ENCODE peak calls at places on chromosome 15, in four cellular contexts. M is HepG2, T is SK-N-SH, I is GM12878. H is an unnamed sample.

GRCh38 chr15:61479601-61480000 is 250.5 kb upstream of the RORA start:
- DNase-seq in I (no peak), T (no peak), M (no peak), H (no peak)

GRCh38 chr15:42232606-42233005 is 24.5 kb upstream of the VPS39 start:
- DNase-seq in M (no peak), I (no peak), T (no peak), H (no peak)

GRCh38 chr15:98824595-98824994 is 176.3 kb downstream of the IGF1R start:
- DNase-seq in M (no peak), I (no peak), T (no peak), H (no peak)

GRCh38 chr15:89898628-89899302 is 5.0 kb upstream of the AP3S2 start:
- DNase-seq in M (peak; percentile 77), T (peak; percentile 74), I (no peak), H (peak; percentile 95)

GRCh38 chr15:98651581-98652220 is 3.4 kb downstream of the IGF1R start:
- DNase-seq in M (no peak), I (no peak), T (no peak), H (no peak)

GRCh38 chr15:73375755-73376305 is 7.1 kb upstream of the HCN4 start:
- DNase-seq in I (no peak), T (peak; percentile 71), M (no peak), H (no peak)

GRCh38 chr15:42608110-42608531 is 32.7 kb downstream of the STARD9 start:
- DNase-seq in I (peak; percentile 71), M (no peak), T (no peak), H (no peak)

GRCh38 chr15:75666823-75667501 is 19.2 kb downstream of the SNX33 start:
- DNase-seq in M (peak; percentile 37), I (no peak), T (no peak), H (peak; percentile 96)

GRCh38 chr15:62469874-62470688 is 305.0 kb upstream of the C2CD4B start:
- DNase-seq in M (peak; percentile 12), T (no peak), I (no peak), H (no peak)

GRCh38 chr15:65056868-65057548 is 10.8 kb downstream of the RASL12 start:
- DNase-seq in I (no peak), M (peak; percentile 96), T (peak; percentile 12), H (peak; percentile 76)

GRCh38 chr15:51202783-51203182 is 108.1 kb upstream of the TNFAIP8L3 start:
- DNase-seq in M (no peak), T (no peak), I (no peak), H (no peak)

GRCh38 chr15:99076555-99077308 is 28.1 kb upstream of the SYNM start:
- DNase-seq in T (peak; percentile 74), I (peak; percentile 74), M (peak; percentile 67), H (peak; percentile 91)

GRCh38 chr15:91202510-91202909 is 102.5 kb downstream of the SV2B start:
- DNase-seq in M (no peak), T (no peak), I (no peak), H (no peak)

GRCh38 chr15:45669422-45669821 is 34.6 kb downstream of the SQOR start:
- DNase-seq in I (no peak), M (no peak), T (no peak), H (no peak)

GRCh38 chr15:74863239-74864056 is 9.7 kb downstream of the SCAMP2 start:
- DNase-seq in M (no peak), T (no peak), I (no peak), H (no peak)

GRCh38 chr15:63861946-63862517 is 28.3 kb upstream of the HERC1 start:
- DNase-seq in M (no peak), I (no peak), T (no peak), H (no peak)

GRCh38 chr15:57345584-57345983 is 30.7 kb upstream of the CGNL1 start:
- DNase-seq in T (peak; percentile 24), I (no peak), M (peak; percentile 54), H (peak; percentile 34)

GRCh38 chr15:39417351-39417750 is 163.5 kb upstream of the THBS1 start:
- DNase-seq in M (no peak), I (no peak), T (no peak), H (no peak)

GRCh38 chr15:31352911-31353811 is 26.5 kb downstream of the KLF13 start:
- DNase-seq in M (no peak), I (peak; percentile 83), T (peak; percentile 81), H (no peak)

GRCh38 chr15:57306944-57307411 is 69.3 kb upstream of the CGNL1 start:
- DNase-seq in T (no peak), M (no peak), I (no peak), H (no peak)

GRCh38 chr15:89196994-89197393 is 24.4 kb downstream of the RLBP1 start:
- DNase-seq in M (peak; percentile 15), I (no peak), T (no peak), H (no peak)

GRCh38 chr15:62528505-62528904 is 363.4 kb upstream of the C2CD4B start:
- DNase-seq in M (no peak), T (no peak), I (no peak), H (no peak)

GRCh38 chr15:62591842-62592838 is 427.1 kb upstream of the C2CD4B start:
- DNase-seq in I (no peak), M (peak; percentile 13), T (no peak), H (no peak)

GRCh38 chr15:46293550-46293949 is 658.7 kb downstream of the SQOR start:
- DNase-seq in I (no peak), M (no peak), T (no peak), H (no peak)

GRCh38 chr15:70291696-70292510 is 194.2 kb upstream of the TLE3 start:
- DNase-seq in I (no peak), T (no peak), M (no peak), H (no peak)

GRCh38 chr15:57158589-57158988 is 217.7 kb upstream of the CGNL1 start:
- DNase-seq in M (no peak), T (peak; percentile 9), I (no peak), H (no peak)

GRCh38 chr15:63522143-63522531 is 17.7 kb downstream of the USP3 start:
- DNase-seq in M (no peak), I (no peak), T (no peak), H (no peak)

GRCh38 chr15:73849641-73850040 is 23.7 kb upstream of the TBC1D21 start:
- DNase-seq in I (no peak), T (no peak), M (no peak), H (no peak)

GRCh38 chr15:84099181-84099580 is 136.4 kb upstream of the GOLGA6L4 start:
- DNase-seq in M (no peak), I (peak; percentile 55), T (no peak), H (no peak)
- TF ChIP-seq PBX3 in M (no peak), I (no peak), T (peak; percentile 59), H (no peak)

DNA sequence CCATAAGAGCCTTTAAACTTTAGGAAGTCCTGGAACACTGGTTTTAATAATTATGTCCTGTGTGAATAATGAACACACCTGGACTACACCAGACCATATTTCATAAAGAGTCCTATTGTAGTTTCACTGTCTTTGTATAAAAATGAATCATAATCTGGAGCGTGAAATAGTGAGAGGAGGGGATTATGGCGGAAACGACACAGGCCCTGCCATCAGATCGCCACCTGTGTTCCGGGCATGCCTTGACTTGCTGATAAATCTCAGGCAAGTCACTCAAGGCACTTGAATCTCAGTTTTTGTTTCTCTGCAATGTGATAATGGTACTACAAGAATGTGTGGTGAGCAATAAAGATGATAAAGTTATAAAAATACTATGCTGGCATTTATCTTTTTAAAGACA is 995.5 kb downstream of the MCTP2 start:
- DNase-seq in M (no peak), T (no peak), I (no peak), H (no peak)
- TF ChIP-seq PBX3 in M (no peak), T (no peak), I (no peak), H (no peak)

GRCh38 chr15:67241132-67241855 is 13.2 kb downstream of the AAGAB start:
- DNase-seq in I (peak; percentile 80), M (no peak), T (no peak), H (no peak)

GRCh38 chr15:67242665-67243064 is 11.8 kb downstream of the AAGAB start:
- DNase-seq in M (no peak), T (no peak), I (no peak), H (no peak)

GRCh38 chr15:67244966-67245478 is 9.4 kb downstream of the AAGAB start:
- DNase-seq in T (no peak), M (no peak), I (no peak), H (no peak)

GRCh38 chr15:67240235-67241131 is 14.0 kb downstream of the AAGAB start:
- DNase-seq in M (peak; percentile 13), I (peak; percentile 8), T (peak; percentile 57), H (peak; percentile 57)
- TF ChIP-seq PBX3 in M (no peak), I (no peak), T (no peak), H (no peak)

GRCh38 chr15:77069521-77070121 is 1.3 kb downstream of the TSPAN3 start:
- DNase-seq in T (no peak), M (no peak), I (no peak), H (peak; percentile 50)
- TF ChIP-seq PBX3 in T (no peak), M (no peak), I (no peak), H (no peak)

GRCh38 chr15:36898522-36899126 is 201.7 kb downstream of the MEIS2 start:
- DNase-seq in T (no peak), I (no peak), M (peak; percentile 15), H (no peak)
- TF ChIP-seq PBX3 in T (no peak), I (no peak), M (no peak), H (no peak)

DNA sequence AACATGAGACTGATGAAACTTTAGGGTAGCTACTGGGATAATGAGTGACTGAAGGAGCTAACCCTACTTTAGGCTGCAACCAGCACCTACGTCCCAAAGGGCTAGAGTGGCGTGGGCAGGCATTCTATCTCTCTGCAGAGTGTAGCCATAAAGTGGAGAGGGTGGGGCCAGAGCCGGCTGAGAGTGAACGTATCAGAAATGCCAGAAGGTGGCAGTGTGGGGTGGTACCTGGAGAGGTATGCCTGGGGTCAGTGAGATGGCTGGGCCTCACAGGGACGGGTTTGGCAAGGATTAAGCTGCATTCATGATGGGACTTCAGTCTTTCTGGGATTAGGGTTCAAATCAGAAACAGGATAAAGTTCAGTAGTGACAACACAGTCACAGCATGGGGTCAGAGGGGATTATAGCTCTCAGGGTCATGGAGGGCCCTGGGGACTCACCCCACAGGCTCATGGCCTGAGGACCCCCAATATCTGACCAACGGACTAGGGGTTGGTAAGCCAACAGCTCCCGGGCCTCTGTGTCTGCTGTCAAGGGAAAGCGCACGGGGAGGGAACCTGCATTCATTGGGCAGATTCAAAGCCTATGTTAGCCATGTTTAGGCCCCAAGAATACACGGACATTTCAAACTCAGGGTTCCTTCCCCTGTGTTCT is 86.5 kb upstream of the FOXB1 start:
- DNase-seq in I (peak; percentile 8), M (peak; percentile 50), T (peak; percentile 49), H (peak; percentile 61)
- TF ChIP-seq PBX3 in I (no peak), M (no peak), T (no peak), H (no peak)

GRCh38 chr15:35738370-35738769 is 192.4 kb upstream of the DPH6 start:
- DNase-seq in T (no peak), I (no peak), M (no peak), H (no peak)
- TF ChIP-seq PBX3 in T (no peak), I (no peak), M (no peak), H (no peak)

H was measured in A549.